ENCODE peak calls at places on chromosomes 11 and 22, in nine cellular contexts. U, V, W, Q, Y, G, X, I and S are unnamed samples.

GRCh38 chr11:67276821-67277230 is 10.6 kb downstream of the GRK2 start:
- DNase-seq in W (peak; percentile 61), I (peak; percentile 32), V (no peak), X (no peak), G (peak; percentile 57), Y (no peak), U (peak; percentile 57), Q (peak; percentile 81), S (no peak)

GRCh38 chr22:40213478-40213877 is 35.8 kb downstream of the TNRC6B start:
- DNase-seq in I (no peak), U (no peak), Q (no peak), W (no peak), X (no peak), Y (peak; percentile 8), G (no peak), V (no peak), S (no peak)

GRCh38 chr22:47423266-47423665 is 660.8 kb downstream of the TBC1D22A start:
- DNase-seq in G (no peak), Y (no peak), Q (no peak), V (no peak), X (no peak), W (no peak), I (no peak), U (no peak), S (no peak)

GRCh38 chr11:112057170-112057569 is 16.6 kb downstream of the PIH1D2 start:
- DNase-seq in Q (no peak), V (no peak), W (no peak), X (no peak), U (no peak), Y (no peak), I (no peak), G (no peak), S (no peak)

GRCh38 chr22:30994960-30995359 is 25.9 kb downstream of the TUG1 start:
- DNase-seq in Q (no peak), X (no peak), U (no peak), V (no peak), I (no peak), Y (no peak), G (no peak), W (no peak), S (no peak)

GRCh38 chr11:10878408-10879214 is 20.8 kb upstream of the ZBED5 start:
- DNase-seq in W (no peak), Y (peak; percentile 24), G (peak; percentile 51), I (peak; percentile 70), Q (no peak), X (no peak), U (peak; percentile 75), V (peak; percentile 22), S (peak; percentile 25)

GRCh38 chr11:9616042-9616640 is 42.7 kb downstream of the WEE1 start:
- DNase-seq in X (no peak), Y (no peak), I (no peak), V (no peak), G (no peak), Q (no peak), U (peak; percentile 45), W (no peak), S (no peak)

GRCh38 chr22:18990355-18991137 is 54.5 kb upstream of the PRODH start:
- DNase-seq in I (no peak), G (no peak), X (no peak), U (no peak), V (no peak), Q (no peak), Y (no peak), W (no peak), S (no peak)

GRCh38 chr11:74182635-74183034 is 11.5 kb downstream of the PPME1 start:
- DNase-seq in Q (no peak), I (peak; percentile 48), G (peak; percentile 19), U (peak; percentile 34), V (no peak), X (no peak), W (no peak), Y (no peak), S (no peak)

GRCh38 chr11:16925495-16926065 is 88.6 kb downstream of the PLEKHA7 start:
- DNase-seq in V (peak; percentile 28), W (peak; percentile 37), X (no peak), Y (peak; percentile 41), I (peak; percentile 49), Q (peak; percentile 80), G (peak; percentile 46), U (peak; percentile 26), S (peak; percentile 84)

GRCh38 chr11:110356769-110357671 is 60.6 kb upstream of the RDX start:
- DNase-seq in I (peak; percentile 69), W (no peak), X (no peak), Y (no peak), G (peak; percentile 16), U (peak; percentile 74), Q (no peak), V (no peak), S (no peak)

GRCh38 chr11:91097069-91097468 is 874.2 kb upstream of the CHORDC1 start:
- DNase-seq in Q (no peak), W (no peak), I (no peak), Y (no peak), G (no peak), V (no peak), U (no peak), X (no peak), S (no peak)

GRCh38 chr11:6626971-6627761 is 7.9 kb upstream of the TPP1 start:
- DNase-seq in W (peak; percentile 67), Q (no peak), G (no peak), X (no peak), I (no peak), U (no peak), Y (no peak), V (no peak), S (no peak)

GRCh38 chr11:69917529-69917928 is 98.3 kb upstream of the FGF3 start:
- DNase-seq in U (no peak), G (no peak), Q (no peak), Y (no peak), V (no peak), X (no peak), W (no peak), I (no peak), S (no peak)

GRCh38 chr11:65065898-65066297 is 7.5 kb upstream of the NAALADL1 start:
- DNase-seq in G (no peak), I (no peak), Q (peak; percentile 9), X (no peak), U (no peak), Y (no peak), V (no peak), W (no peak), S (no peak)

GRCh38 chr11:131694526-131695424 is 324.4 kb downstream of the NTM start:
- DNase-seq in X (no peak), G (peak; percentile 90), V (peak; percentile 38), Q (peak; percentile 91), I (peak; percentile 76), Y (no peak), U (peak; percentile 79), W (peak; percentile 85), S (peak; percentile 85)

GRCh38 chr11:73565804-73566203 is 32.1 kb downstream of the FAM168A start:
- DNase-seq in X (no peak), I (no peak), V (no peak), W (no peak), G (no peak), Q (no peak), Y (no peak), U (no peak), S (no peak)

GRCh38 chr22:49634006-49634772 is 193.5 kb downstream of the BRD1 start:
- DNase-seq in W (no peak), Q (peak; percentile 51), V (no peak), Y (no peak), X (no peak), U (no peak), I (no peak), G (no peak), S (no peak)

GRCh38 chr11:10032991-10033390 is 261.0 kb downstream of the SBF2 start:
- DNase-seq in Q (no peak), V (no peak), G (no peak), W (no peak), Y (no peak), U (peak; percentile 80), X (no peak), I (peak; percentile 75), S (no peak)

GRCh38 chr11:114296979-114297372 is 777 bp downstream of the NNMT start:
- DNase-seq in Y (no peak), X (no peak), I (no peak), W (no peak), Q (no peak), U (no peak), V (no peak), G (no peak), S (no peak)

GRCh38 chr11:70851907-70852306 is 400.5 kb downstream of the SHANK2 start:
- DNase-seq in Y (no peak), G (no peak), I (no peak), Q (no peak), U (no peak), V (no peak), X (no peak), W (no peak), S (no peak)

GRCh38 chr11:133896028-133896427 is 50.7 kb upstream of the SPATA19 start:
- DNase-seq in I (no peak), U (no peak), V (no peak), W (no peak), G (peak; percentile 16), Q (no peak), X (no peak), Y (no peak), S (no peak)

GRCh38 chr11:120717623-120718022 is 206.1 kb downstream of the GRIK4 start:
- DNase-seq in G (no peak), X (no peak), W (no peak), Q (no peak), I (no peak), U (no peak), V (no peak), Y (no peak), S (no peak)

GRCh38 chr11:12121011-12121410 is 10.6 kb downstream of the MICAL2 start:
- DNase-seq in U (no peak), I (no peak), V (no peak), X (no peak), Y (no peak), G (no peak), W (no peak), Q (no peak), S (no peak)